ENCODE peak calls at places on chromosomes 3 and 15, in nine cellular contexts. Z is activated CD4-positive, alpha-beta T cell treated with anti-CD3 and anti-CD28 coated beads, Interleukin-2, amount 50 U/mL, for 24 hours; L is non-pigmented ciliary epithelial cell; A is foreskin fibroblast; S is T1000; M is LoVo; V is NCI-H2171; C is B cell; T is GM13976. J is an unnamed sample.

GRCh38 chr15:41546846-41547786 is 3.1 kb upstream of the RPAP1 start:
- DNase-seq in T (no peak), M (peak; percentile 75), L (no peak), C (no peak), Z (no peak), V (no peak), S (peak; percentile 45), A (peak; percentile 75), J (no peak)

GRCh38 chr15:79357566-79357965 is 46.7 kb downstream of the TMED3 start:
- DNase-seq in Z (no peak), V (no peak), T (no peak), S (no peak), A (no peak), L (no peak), C (no peak), M (no peak), J (no peak)

GRCh38 chr3:29594261-29594660 is 313.4 kb downstream of the RBMS3 start:
- DNase-seq in M (no peak), T (no peak), C (no peak), L (no peak), S (no peak), Z (no peak), V (no peak), A (no peak), J (no peak)

GRCh38 chr15:83850015-83850414 is 196.1 kb downstream of the ADAMTSL3 start:
- DNase-seq in V (no peak), L (no peak), T (no peak), M (no peak), C (no peak), Z (no peak), S (no peak), A (no peak), J (no peak)

GRCh38 chr15:75732809-75733451 is 20.3 kb upstream of the CSPG4 start:
- DNase-seq in S (peak; percentile 43), Z (peak; percentile 26), V (no peak), M (peak; percentile 64), T (peak; percentile 74), A (peak; percentile 83), L (no peak), C (peak; percentile 62), J (peak; percentile 31)

GRCh38 chr15:32825219-32825618 is 107.4 kb downstream of the GREM1 start:
- DNase-seq in T (no peak), L (no peak), C (no peak), A (no peak), Z (no peak), S (no peak), M (no peak), V (no peak), J (no peak)

GRCh38 chr3:43378066-43378935 is 92.0 kb downstream of the SNRK start:
- DNase-seq in S (no peak), A (peak; percentile 45), T (peak; percentile 78), Z (peak; percentile 51), M (peak; percentile 37), L (no peak), C (peak; percentile 71), V (peak; percentile 2), J (peak; percentile 33)

GRCh38 chr3:99114565-99115291 is 213.2 kb upstream of the DCBLD2 start:
- DNase-seq in L (no peak), V (no peak), S (no peak), M (no peak), C (no peak), Z (no peak), T (no peak), A (peak; percentile 63), J (no peak)

GRCh38 chr3:38140326-38141172 is 2.1 kb downstream of the MYD88 start:
- DNase-seq in V (no peak), T (no peak), M (no peak), S (no peak), A (no peak), Z (no peak), C (no peak), L (no peak), J (no peak)

GRCh38 chr15:70627734-70628541 is 135.4 kb downstream of the UACA start:
- DNase-seq in T (no peak), Z (no peak), V (no peak), M (no peak), S (peak; percentile 40), C (no peak), L (no peak), A (peak; percentile 65), J (no peak)

GRCh38 chr3:177210744-177211502 is 13.6 kb upstream of the TBL1XR1 start:
- DNase-seq in L (no peak), Z (no peak), S (no peak), M (no peak), C (no peak), V (no peak), A (no peak), T (no peak), J (no peak)

GRCh38 chr3:12356175-12356574 is 67.3 kb downstream of the PPARG start:
- DNase-seq in L (no peak), C (no peak), S (no peak), T (no peak), V (no peak), Z (no peak), M (no peak), A (no peak), J (no peak)

GRCh38 chr15:98160236-98160635 is 199.7 kb downstream of the ARRDC4 start:
- DNase-seq in C (no peak), V (no peak), A (no peak), T (no peak), L (no peak), S (no peak), Z (peak; percentile 8), M (no peak), J (peak; percentile 71)

GRCh38 chr3:83523470-83524073 is 1435.2 kb upstream of the CADM2 start:
- DNase-seq in S (no peak), Z (no peak), T (peak; percentile 17), C (no peak), M (peak; percentile 61), V (peak; percentile 9), A (peak; percentile 30), L (peak; percentile 26), J (no peak)

GRCh38 chr3:74546426-74546825 is 68.0 kb downstream of the CNTN3 start:
- DNase-seq in A (peak; percentile 7), S (no peak), Z (no peak), V (no peak), T (no peak), L (no peak), M (no peak), C (no peak), J (no peak)

GRCh38 chr15:99682455-99682854 is 50.8 kb downstream of the LYSMD4 start:
- DNase-seq in Z (no peak), V (peak; percentile 14), T (no peak), A (peak; percentile 93), S (no peak), L (peak; percentile 91), M (no peak), C (no peak), J (no peak)

GRCh38 chr3:136266468-136266867 is 16.3 kb downstream of the PCCB start:
- DNase-seq in T (peak; percentile 43), M (no peak), A (peak; percentile 62), Z (no peak), S (no peak), C (no peak), V (no peak), L (peak; percentile 37), J (no peak)

GRCh38 chr3:23949784-23950183 is 4.7 kb downstream of the NR1D2 start:
- DNase-seq in L (no peak), M (no peak), S (no peak), V (no peak), Z (no peak), C (no peak), A (no peak), T (peak; percentile 49), J (no peak)